ENCODE peak calls at places on chromosome 18, in eight cellular contexts. Z, B, J, Y, L, F, S and Q are unnamed samples.

GRCh38 chr18:12011962-12012549 is 30.7 kb downstream of the IMPA2 start:
- DNase-seq in Z (peak; percentile 75), B (no peak), S (no peak), J (no peak), F (no peak), L (no peak), Y (peak; percentile 55), Q (no peak)

GRCh38 chr18:61546598-61546997 is 213.4 kb downstream of the CDH20 start:
- DNase-seq in Z (no peak), S (no peak), F (no peak), Y (no peak), J (peak; percentile 25), B (no peak), L (no peak), Q (no peak)

GRCh38 chr18:56389190-56389589 is 249.2 kb downstream of the TXNL1 start:
- DNase-seq in F (no peak), Z (no peak), S (no peak), J (no peak), Y (no peak), L (no peak), B (no peak), Q (no peak)

GRCh38 chr18:23872701-23873550 is 141.6 kb upstream of the TTC39C start:
- DNase-seq in L (no peak), J (no peak), Z (peak; percentile 81), F (peak; percentile 71), B (no peak), S (peak; percentile 90), Y (peak; percentile 89), Q (no peak)

GRCh38 chr18:61749031-61749430 is 143.8 kb downstream of the RNF152 start:
- DNase-seq in Z (no peak), Y (no peak), F (no peak), J (peak; percentile 85), S (no peak), L (no peak), B (no peak), Q (no peak)

GRCh38 chr18:69250305-69251151 is 150.2 kb upstream of the DOK6 start:
- DNase-seq in J (no peak), Z (no peak), F (no peak), Y (no peak), B (no peak), S (no peak), L (no peak), Q (no peak)

GRCh38 chr18:25147878-25148488 is 204.0 kb downstream of the ZNF521 start:
- DNase-seq in J (no peak), B (no peak), Y (no peak), Z (no peak), L (no peak), F (no peak), S (no peak), Q (no peak)

GRCh38 chr18:49017813-49018552 is 67.2 kb upstream of the SMAD7 start:
- DNase-seq in J (no peak), F (no peak), B (peak; percentile 43), L (no peak), Y (peak; percentile 6), Z (peak; percentile 22), S (no peak), Q (peak; percentile 73)

GRCh38 chr18:59140287-59140885 is 702 bp downstream of the SEC11C start:
- DNase-seq in S (no peak), F (no peak), Y (peak; percentile 33), J (peak; percentile 42), L (no peak), Z (peak; percentile 28), B (peak; percentile 64), Q (no peak)

GRCh38 chr18:59024829-59025228 is 114.9 kb upstream of the SEC11C start:
- DNase-seq in S (no peak), L (no peak), Z (no peak), B (no peak), Y (no peak), F (no peak), J (no peak), Q (no peak)

GRCh38 chr18:36623681-36624080 is 205.1 kb downstream of the TPGS2 start:
- DNase-seq in J (no peak), B (no peak), S (no peak), Y (no peak), F (no peak), Z (no peak), L (no peak), Q (no peak)

GRCh38 chr18:6627621-6628020 is 101.9 kb upstream of the ARHGAP28 start:
- DNase-seq in F (no peak), J (no peak), Z (no peak), L (no peak), B (no peak), S (no peak), Y (no peak), Q (no peak)

GRCh38 chr18:52130621-52131020 is 209.4 kb upstream of the DCC start:
- DNase-seq in L (no peak), Z (no peak), J (no peak), S (no peak), Y (no peak), F (no peak), B (no peak), Q (no peak)

GRCh38 chr18:37409870-37410269 is 155.7 kb downstream of the CELF4 start:
- DNase-seq in Z (no peak), S (no peak), B (no peak), Y (no peak), L (no peak), F (no peak), J (no peak), Q (no peak)

GRCh38 chr18:8991131-8991530 is 111.4 kb upstream of the NDUFV2 start:
- DNase-seq in B (no peak), Z (no peak), Y (no peak), J (no peak), S (no peak), L (no peak), F (no peak), Q (no peak)

GRCh38 chr18:22603902-22604301 is 186.2 kb upstream of the CTAGE1 start:
- DNase-seq in J (no peak), F (no peak), Z (no peak), S (no peak), L (no peak), Y (no peak), B (no peak), Q (no peak)

GRCh38 chr18:39647627-39648502 is 2082.3 kb upstream of the CELF4 start:
- DNase-seq in Z (no peak), B (no peak), F (no peak), L (no peak), J (peak; percentile 72), Y (no peak), S (no peak), Q (no peak)

GRCh38 chr18:7750966-7751365 is 183.8 kb downstream of the PTPRM start:
- DNase-seq in F (no peak), L (no peak), B (no peak), Z (no peak), Y (no peak), J (no peak), S (no peak), Q (no peak)

GRCh38 chr18:7757175-7757574 is 190.1 kb downstream of the PTPRM start:
- DNase-seq in S (no peak), B (no peak), Y (no peak), Z (no peak), L (no peak), F (no peak), J (no peak), Q (no peak)

GRCh38 chr18:7755753-7756475 is 188.8 kb downstream of the PTPRM start:
- DNase-seq in Z (no peak), Y (no peak), F (no peak), B (no peak), L (no peak), S (no peak), J (peak; percentile 62), Q (no peak)

GRCh38 chr18:7754258-7754657 is 187.1 kb downstream of the PTPRM start:
- DNase-seq in Z (no peak), S (no peak), F (no peak), J (no peak), B (no peak), L (no peak), Y (no peak), Q (no peak)

GRCh38 chr18:7754725-7755181 is 187.6 kb downstream of the PTPRM start:
- DNase-seq in S (no peak), B (no peak), J (no peak), Z (no peak), Y (no peak), F (no peak), L (no peak), Q (no peak)
- TF ChIP-seq POLR2A in S (no peak), B (no peak), J (no peak), Z (no peak), Y (no peak), F (no peak), L (no peak), Q (no peak)

GRCh38 chr18:2968559-2968958 is 44.4 kb downstream of the LPIN2 start:
- DNase-seq in Y (no peak), B (no peak), L (no peak), J (no peak), F (no peak), S (no peak), Z (no peak), Q (no peak)

GRCh38 chr18:2970344-2970743 is 42.6 kb downstream of the LPIN2 start:
- DNase-seq in S (no peak), Y (no peak), J (no peak), F (no peak), L (no peak), B (no peak), Z (no peak), Q (no peak)

GRCh38 chr18:2970762-2971659 is 41.9 kb downstream of the LPIN2 start:
- DNase-seq in B (no peak), J (no peak), L (no peak), F (no peak), Y (no peak), Z (no peak), S (no peak), Q (peak; percentile 88)

GRCh38 chr18:2967820-2968219 is 45.1 kb downstream of the LPIN2 start:
- DNase-seq in F (no peak), Z (no peak), J (no peak), B (no peak), L (no peak), S (no peak), Y (no peak), Q (no peak)

GRCh38 chr18:2969695-2970094 is 43.2 kb downstream of the LPIN2 start:
- DNase-seq in J (no peak), B (no peak), S (no peak), Y (no peak), L (no peak), Z (no peak), F (no peak), Q (no peak)
- H3K4me1 ChIP-seq in J (peaks cover 6% of the 10 kb centered on the region), B (no peaks in the 10 kb centered on the region), S (peaks cover 64% of the 10 kb centered on the region), Y (peaks cover 4% of the 10 kb centered on the region), L (peaks cover 55% of the 10 kb centered on the region), Z (peaks cover 83% of the 10 kb centered on the region), F (peaks cover 24% of the 10 kb centered on the region), Q (peaks cover 90% of the 10 kb centered on the region)

DNA sequence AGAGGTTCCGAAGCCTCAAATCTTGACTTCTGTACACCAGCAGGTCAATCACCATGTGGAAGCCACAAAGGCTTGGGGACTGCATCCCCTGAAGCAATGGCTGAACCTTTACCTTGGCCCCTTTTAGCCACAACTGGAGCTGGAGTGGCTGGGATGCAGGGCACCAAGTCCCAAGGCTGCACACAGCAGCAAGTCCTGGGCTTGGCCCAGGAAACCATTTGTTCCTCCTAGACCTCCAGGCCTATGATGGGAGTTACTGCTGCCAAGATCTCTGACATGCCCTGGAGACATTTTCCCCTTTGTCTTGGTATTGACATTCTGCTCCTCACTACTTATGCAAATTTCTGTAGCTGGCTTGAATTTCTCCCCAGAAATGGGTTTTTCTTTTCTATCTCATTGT is 285.9 kb downstream of the ASXL3 start:
- DNase-seq in Y (no peak), B (no peak), Z (no peak), L (no peak), F (no peak), S (no peak), J (no peak), Q (no peak)
- TF ChIP-seq POLR2AphosphoS5 in Y (no peak), B (no peak), Z (no peak), L (no peak), F (no peak), S (no peak), J (no peak), Q (no peak)

GRCh38 chr18:21131698-21132230 is 20.2 kb upstream of the ROCK1 start:
- DNase-seq in S (no peak), F (no peak), B (no peak), J (no peak), L (no peak), Y (no peak), Z (no peak), Q (no peak)
- TF ChIP-seq POLR2A in S (no peak), F (no peak), B (no peak), J (no peak), L (no peak), Y (no peak), Z (no peak), Q (no peak)